ENCODE peak calls at places on chromosomes 2 and 18, in ten cellular contexts. N is fibroblast of lung; S is A549; U is ovary; H is CD8-positive, alpha-beta T cell; G is suprapubic skin; F is fibroblast of mammary gland; O is foreskin fibroblast; K is natural killer cell; A is hepatocyte. D is an unnamed sample.

GRCh38 chr2:160482673-160483072 is 10.9 kb downstream of the RBMS1 start:
- DNase-seq in N (no peak), S (no peak), U (no peak), H (no peak), G (no peak), F (no peak), O (no peak), K (no peak), A (no peak), D (no peak)

GRCh38 chr2:44005831-44006230 is 10.0 kb upstream of the LRPPRC start:
- DNase-seq in N (no peak), S (no peak), U (no peak), H (no peak), G (no peak), F (peak), O (peak), K (no peak), A (no peak), D (no peak)

GRCh38 chr2:202756598-202756997 is 115.0 kb downstream of the ICA1L start:
- DNase-seq in N (no peak), S (no peak), U (no peak), H (no peak), G (no peak), F (no peak), O (no peak), K (no peak), A (no peak), D (no peak)

GRCh38 chr2:119929537-119929936 is 83.3 kb upstream of the EPB41L5 start:
- DNase-seq in N (no peak), S (no peak), U (no peak), H (no peak), G (no peak), F (no peak), O (no peak), K (no peak), A (no peak), D (no peak)

GRCh38 chr2:29072971-29073725 is 1.2 kb downstream of the PCARE start:
- DNase-seq in N (no peak), S (no peak), U (no peak), H (no peak), G (no peak), F (no peak), O (no peak), K (no peak), A (no peak), D (no peak)

GRCh38 chr2:88690591-88691338 is 708 bp upstream of the RPIA start:
- DNase-seq in N (no peak), S (peak), U (no peak), H (peak), G (no peak), F (peak), O (peak), K (no peak), A (peak), D (peak)

GRCh38 chr2:43013821-43014345 is 212.5 kb downstream of the ZFP36L2 start:
- DNase-seq in N (no peak), S (no peak), U (no peak), H (no peak), G (peak), F (no peak), O (no peak), K (no peak), A (no peak), D (no peak)

GRCh38 chr18:28041366-28041765 is 135.6 kb downstream of the CDH2 start:
- DNase-seq in N (peak), S (no peak), U (no peak), H (no peak), G (no peak), F (peak), O (no peak), K (no peak), A (peak), D (no peak)

GRCh38 chr18:27609221-27609620 is 424.1 kb upstream of the CHST9 start:
- DNase-seq in N (no peak), S (no peak), U (no peak), H (no peak), G (no peak), F (no peak), O (no peak), K (no peak), A (no peak), D (no peak)

GRCh38 chr2:187586091-187586632 is 31.9 kb upstream of the TFPI start:
- DNase-seq in N (peak), S (no peak), U (no peak), H (no peak), G (no peak), F (peak), O (peak), K (no peak), A (no peak), D (no peak)

GRCh38 chr18:57052173-57052572 is 94.7 kb upstream of the BOD1L2 start:
- DNase-seq in N (no peak), S (no peak), U (no peak), H (no peak), G (no peak), F (no peak), O (no peak), K (no peak), A (no peak), D (no peak)
- TF ChIP-seq CTCF in N (no peak), S (no peak), U (no peak), H (no peak), G (no peak), F (no peak), O (no peak), K (no peak), A (no peak), D (no peak)

GRCh38 chr2:214830794-214831346 is 21.4 kb upstream of the BARD1 start:
- DNase-seq in N (peak), S (no peak), U (no peak), H (no peak), G (no peak), F (peak), O (peak), K (no peak), A (peak), D (no peak)
- TF ChIP-seq CTCF in N (peak), S (peak), U (no peak), H (peak), G (no peak), F (peak), O (peak), K (no peak), A (peak), D (peak)

GRCh38 chr18:52288403-52289004 is 51.5 kb upstream of the DCC start:
- DNase-seq in N (no peak), S (no peak), U (no peak), H (no peak), G (no peak), F (no peak), O (peak), K (no peak), A (peak), D (no peak)
- TF ChIP-seq CTCF in N (no peak), S (peak), U (no peak), H (no peak), G (peak), F (peak), O (no peak), K (no peak), A (peak), D (peak)

DNA sequence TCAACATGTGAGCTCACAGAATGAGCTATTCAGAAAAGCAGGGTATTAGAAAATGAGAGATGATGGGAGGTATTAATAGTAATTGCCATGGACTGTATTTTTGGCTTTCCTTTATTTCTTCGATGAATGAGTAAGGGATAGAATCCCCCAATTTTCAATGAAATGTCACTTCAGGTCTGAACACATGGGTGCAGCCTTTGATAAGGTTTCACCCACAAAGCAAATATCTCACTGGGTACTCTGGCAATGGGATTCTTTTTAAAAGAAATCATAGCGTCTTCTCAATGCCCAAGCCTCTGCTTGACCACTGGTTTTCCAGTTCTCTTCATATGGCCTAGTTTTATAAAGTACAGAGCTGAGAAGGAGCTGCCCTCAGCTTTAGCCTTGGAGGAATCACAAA is 610.5 kb upstream of the FANCL start:
- DNase-seq in N (no peak), S (no peak), U (no peak), H (no peak), G (no peak), F (no peak), O (peak), K (no peak), A (no peak), D (no peak)
- TF ChIP-seq CTCF in N (no peak), S (no peak), U (no peak), H (no peak), G (no peak), F (no peak), O (no peak), K (no peak), A (no peak), D (no peak)

DNA sequence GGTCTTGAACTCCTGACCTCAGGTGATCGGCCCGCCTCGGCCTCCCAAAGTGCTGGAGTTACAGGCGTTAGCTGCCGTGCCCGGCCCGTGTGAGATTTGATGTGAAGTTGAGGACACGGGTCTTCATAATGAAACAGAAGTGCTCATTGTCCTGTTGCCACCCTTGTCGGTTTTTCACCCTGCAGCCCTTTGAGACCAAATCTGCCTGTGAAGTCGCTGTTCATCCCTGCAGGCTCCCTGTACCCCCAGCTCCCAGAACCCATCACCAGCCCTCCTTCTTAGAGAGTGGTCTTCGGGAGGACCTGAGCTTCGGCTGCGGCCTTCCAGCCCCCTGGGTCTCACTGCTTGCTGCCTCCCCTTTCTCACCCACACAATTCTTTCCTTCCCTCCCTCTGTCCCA is 325.2 kb downstream of the GBX2 start:
- DNase-seq in N (no peak), S (no peak), U (no peak), H (no peak), G (no peak), F (no peak), O (no peak), K (no peak), A (no peak), D (no peak)
- TF ChIP-seq CTCF in N (no peak), S (no peak), U (no peak), H (no peak), G (no peak), F (no peak), O (no peak), K (no peak), A (no peak), D (no peak)

GRCh38 chr18:70221156-70221910 is 15.8 kb upstream of the RTTN start:
- DNase-seq in N (no peak), S (no peak), U (no peak), H (no peak), G (no peak), F (no peak), O (no peak), K (no peak), A (no peak), D (no peak)
- TF ChIP-seq CTCF in N (no peak), S (no peak), U (no peak), H (no peak), G (no peak), F (no peak), O (no peak), K (no peak), A (no peak), D (no peak)

GRCh38 chr2:175097297-175097696 is 70.7 kb downstream of the ATF2 start:
- DNase-seq in N (peak), S (no peak), U (no peak), H (no peak), G (no peak), F (peak), O (peak), K (no peak), A (no peak), D (no peak)
- TF ChIP-seq CTCF in N (no peak), S (no peak), U (no peak), H (no peak), G (no peak), F (no peak), O (no peak), K (no peak), A (no peak), D (no peak)

GRCh38 chr18:50356036-50356945 is 18.6 kb upstream of the SKA1 start:
- DNase-seq in N (no peak), S (no peak), U (no peak), H (no peak), G (no peak), F (peak), O (peak), K (no peak), A (no peak), D (no peak)
- TF ChIP-seq CTCF in N (no peak), S (no peak), U (no peak), H (no peak), G (no peak), F (peak), O (no peak), K (no peak), A (no peak), D (no peak)

D was measured in type B pancreatic cell.